ENCODE peak calls at places on chromosome 7, in seven cellular contexts. V is pancreas, H is KBM-7, R is AG09309, F is omental fat pad, O is progenitor cell of endocrine pancreas, Y is DMS153. I is an unnamed sample.

GRCh38 chr7:113799896-113800295 is 118.9 kb downstream of the PPP1R3A start:
- DNase-seq in V (no peak), H (no peak), R (no peak), F (no peak), O (no peak), Y (peak), I (no peak)

GRCh38 chr7:52302765-52303520 is 732.5 kb upstream of the POM121L12 start:
- DNase-seq in V (no peak), H (no peak), R (no peak), F (no peak), O (no peak), Y (no peak), I (no peak)

GRCh38 chr7:8922726-8923125 is 489.3 kb downstream of the NXPH1 start:
- DNase-seq in V (no peak), H (no peak), R (no peak), F (no peak), O (no peak), Y (no peak), I (no peak)

GRCh38 chr7:72217151-72217550 is 195.0 kb downstream of the CALN1 start:
- DNase-seq in V (no peak), H (no peak), R (no peak), F (no peak), O (no peak), Y (no peak), I (no peak)

GRCh38 chr7:90269163-90269562 is 24.2 kb downstream of the CFAP69 start:
- DNase-seq in V (no peak), H (no peak), R (no peak), F (no peak), O (no peak), Y (no peak), I (no peak)

GRCh38 chr7:130960208-130960988 is 226.4 kb upstream of the KLF14 start:
- DNase-seq in V (no peak), H (peak), R (peak), F (no peak), O (no peak), Y (no peak), I (no peak)

GRCh38 chr7:26346611-26347200 is 55.0 kb downstream of the SNX10 start:
- DNase-seq in V (peak), H (no peak), R (no peak), F (no peak), O (no peak), Y (no peak), I (no peak)

GRCh38 chr7:71521506-71521905 is 389.6 kb downstream of the GALNT17 start:
- DNase-seq in V (no peak), H (no peak), R (no peak), F (no peak), O (no peak), Y (no peak), I (no peak)

GRCh38 chr7:150988230-150989226 is 2.3 kb upstream of the NOS3 start:
- DNase-seq in V (peak), H (peak), R (no peak), F (no peak), O (peak), Y (peak), I (no peak)

GRCh38 chr7:73963252-73963822 is 64.6 kb upstream of the ELN start:
- DNase-seq in V (no peak), H (no peak), R (no peak), F (no peak), O (no peak), Y (no peak), I (no peak)

GRCh38 chr7:95772298-95772770 is at the start of gene DYNC1I1:
- DNase-seq in V (peak), H (peak), R (no peak), F (peak), O (peak), Y (peak), I (peak)

GRCh38 chr7:110775046-110775445 is 315.9 kb upstream of the LRRN3 start:
- DNase-seq in V (no peak), H (no peak), R (no peak), F (no peak), O (no peak), Y (no peak), I (no peak)

GRCh38 chr7:26321440-26321839 is 29.8 kb downstream of the SNX10 start:
- DNase-seq in V (peak), H (no peak), R (no peak), F (no peak), O (no peak), Y (no peak), I (no peak)

GRCh38 chr7:2266911-2267310 is 24.9 kb downstream of the NUDT1 start:
- DNase-seq in V (no peak), H (no peak), R (no peak), F (no peak), O (no peak), Y (no peak), I (no peak)